ENCODE peak calls at places on chromosome 19, in six cellular contexts. R is H54; Y is activated CD4-positive, CD25-positive, alpha-beta regulatory T cell treated with anti-CD3 and anti-CD28 coated beads, Interleukin-2, amount 50 U/mL, for 16 hours; H is NCI-H748 treated with DMSO at 0.1 percent for 48 hours; I is non-pigmented ciliary epithelial cell; V is effector CD8-positive, alpha-beta T cell. L is an unnamed sample.

GRCh38 chr19:47609885-47610545 is 1.1 kb downstream of the BICRA start:
- DNase-seq in R (peak), Y (no peak), H (no peak), I (no peak), V (peak), L (peak)

GRCh38 chr19:844300-844971 is 3.6 kb downstream of the PRTN3 start:
- DNase-seq in R (no peak), Y (no peak), H (no peak), I (no peak), V (no peak), L (no peak)

GRCh38 chr19:36646746-36647145 is 19.9 kb downstream of the ZNF461 start:
- DNase-seq in R (no peak), Y (no peak), H (no peak), I (no peak), V (no peak), L (no peak)

GRCh38 chr19:772730-773436 is 22.0 kb downstream of the MISP start:
- DNase-seq in R (no peak), Y (no peak), H (no peak), I (no peak), V (no peak), L (no peak)

GRCh38 chr19:45076029-45076850 is at the start of gene ZNF296:
- DNase-seq in R (no peak), Y (peak), H (peak), I (no peak), V (peak), L (peak)

GRCh38 chr19:35357867-35358573 is at the start of gene FFAR3:
- DNase-seq in R (no peak), Y (no peak), H (no peak), I (no peak), V (no peak), L (no peak)

GRCh38 chr19:38047641-38048040 is 140.6 kb downstream of the SIPA1L3 start:
- DNase-seq in R (no peak), Y (no peak), H (no peak), I (no peak), V (no peak), L (no peak)

GRCh38 chr19:5881543-5882299 is 11.4 kb upstream of the FUT5 start:
- DNase-seq in R (no peak), Y (no peak), H (no peak), I (no peak), V (no peak), L (no peak)

GRCh38 chr19:13100871-13101589 is 1.6 kb downstream of the LYL1 start:
- DNase-seq in R (no peak), Y (no peak), H (no peak), I (no peak), V (no peak), L (no peak)

GRCh38 chr19:33286899-33287298 is 15.4 kb downstream of the CEBPA start:
- DNase-seq in R (no peak), Y (no peak), H (no peak), I (no peak), V (no peak), L (peak)